ENCODE peak calls at places on chromosomes 11 and 22, in seven cellular contexts. One of them, this sample, is unnamed.

GRCh38 chr22:33656808-33657628 is 263.3 kb downstream of the LARGE1 start:
- DNase-seq in CMK: no peak
- DNase-seq in NCI-H187 treated with DMSO at 0.1 percent for 48 hours: no peak
- DNase-seq in IMR-90: no peak
- DNase-seq in stimulated activated CD8-positive, alpha-beta memory T cell treated with anti-CD3 and anti-CD28 coated beads, Interleukin-4, amount 100 ng/mL, for 1 hour: no peak
- DNase-seq in activated CD4-positive, alpha-beta T cell treated with anti-CD3 and anti-CD28 coated beads, Interleukin-2, amount 50 U/mL, for 4 hours: no peak
- DNase-seq in ELR: no peak
- DNase-seq in this sample: no peak

GRCh38 chr11:77752518-77752917 is 68.0 kb downstream of the RSF1 start:
- DNase-seq in activated CD4-positive, alpha-beta T cell treated with anti-CD3 and anti-CD28 coated beads, Interleukin-2, amount 50 U/mL, for 4 hours: no peak
- DNase-seq in stimulated activated CD8-positive, alpha-beta memory T cell treated with anti-CD3 and anti-CD28 coated beads, Interleukin-4, amount 100 ng/mL, for 1 hour: no peak
- DNase-seq in IMR-90: peak; percentile 32
- DNase-seq in ELR: no peak
- DNase-seq in NCI-H187 treated with DMSO at 0.1 percent for 48 hours: no peak
- DNase-seq in CMK: no peak
- DNase-seq in this sample: peak; percentile 34

GRCh38 chr22:45235101-45235777 is 5.5 kb downstream of the KIAA0930 start:
- DNase-seq in stimulated activated CD8-positive, alpha-beta memory T cell treated with anti-CD3 and anti-CD28 coated beads, Interleukin-4, amount 100 ng/mL, for 1 hour: no peak
- DNase-seq in NCI-H187 treated with DMSO at 0.1 percent for 48 hours: peak; percentile 57
- DNase-seq in CMK: no peak
- DNase-seq in activated CD4-positive, alpha-beta T cell treated with anti-CD3 and anti-CD28 coated beads, Interleukin-2, amount 50 U/mL, for 4 hours: no peak
- DNase-seq in IMR-90: no peak
- DNase-seq in ELR: no peak
- DNase-seq in this sample: no peak

GRCh38 chr11:57649826-57650738 is at the start of gene YPEL4:
- DNase-seq in NCI-H187 treated with DMSO at 0.1 percent for 48 hours: no peak
- DNase-seq in activated CD4-positive, alpha-beta T cell treated with anti-CD3 and anti-CD28 coated beads, Interleukin-2, amount 50 U/mL, for 4 hours: peak; percentile 54
- DNase-seq in stimulated activated CD8-positive, alpha-beta memory T cell treated with anti-CD3 and anti-CD28 coated beads, Interleukin-4, amount 100 ng/mL, for 1 hour: peak; percentile 28
- DNase-seq in CMK: no peak
- DNase-seq in ELR: peak; percentile 81
- DNase-seq in IMR-90: peak; percentile 83
- DNase-seq in this sample: peak; percentile 82

GRCh38 chr22:49663311-49663711 is 164.4 kb downstream of the BRD1 start:
- DNase-seq in CMK: no peak
- DNase-seq in NCI-H187 treated with DMSO at 0.1 percent for 48 hours: no peak
- DNase-seq in ELR: no peak
- DNase-seq in activated CD4-positive, alpha-beta T cell treated with anti-CD3 and anti-CD28 coated beads, Interleukin-2, amount 50 U/mL, for 4 hours: no peak
- DNase-seq in IMR-90: no peak
- DNase-seq in stimulated activated CD8-positive, alpha-beta memory T cell treated with anti-CD3 and anti-CD28 coated beads, Interleukin-4, amount 100 ng/mL, for 1 hour: no peak
- DNase-seq in this sample: no peak

GRCh38 chr11:121904148-121904547 is 211.9 kb downstream of the BLID start:
- DNase-seq in activated CD4-positive, alpha-beta T cell treated with anti-CD3 and anti-CD28 coated beads, Interleukin-2, amount 50 U/mL, for 4 hours: no peak
- DNase-seq in ELR: no peak
- DNase-seq in stimulated activated CD8-positive, alpha-beta memory T cell treated with anti-CD3 and anti-CD28 coated beads, Interleukin-4, amount 100 ng/mL, for 1 hour: no peak
- DNase-seq in CMK: no peak
- DNase-seq in NCI-H187 treated with DMSO at 0.1 percent for 48 hours: no peak
- DNase-seq in IMR-90: no peak
- DNase-seq in this sample: no peak

GRCh38 chr22:42621505-42622002 is 6.9 kb upstream of the POLDIP3 start:
- DNase-seq in ELR: peak; percentile 79
- DNase-seq in CMK: peak; percentile 49
- DNase-seq in NCI-H187 treated with DMSO at 0.1 percent for 48 hours: no peak
- DNase-seq in activated CD4-positive, alpha-beta T cell treated with anti-CD3 and anti-CD28 coated beads, Interleukin-2, amount 50 U/mL, for 4 hours: peak; percentile 38
- DNase-seq in IMR-90: peak; percentile 61
- DNase-seq in stimulated activated CD8-positive, alpha-beta memory T cell treated with anti-CD3 and anti-CD28 coated beads, Interleukin-4, amount 100 ng/mL, for 1 hour: no peak
- DNase-seq in this sample: peak; percentile 40

GRCh38 chr22:50000587-50001387 is 11.8 kb downstream of the IL17REL start:
- DNase-seq in NCI-H187 treated with DMSO at 0.1 percent for 48 hours: no peak
- DNase-seq in CMK: no peak
- DNase-seq in IMR-90: no peak
- DNase-seq in ELR: no peak
- DNase-seq in stimulated activated CD8-positive, alpha-beta memory T cell treated with anti-CD3 and anti-CD28 coated beads, Interleukin-4, amount 100 ng/mL, for 1 hour: no peak
- DNase-seq in activated CD4-positive, alpha-beta T cell treated with anti-CD3 and anti-CD28 coated beads, Interleukin-2, amount 50 U/mL, for 4 hours: no peak
- DNase-seq in this sample: no peak

GRCh38 chr22:29199702-29200400 is 5.8 kb upstream of the EMID1 start:
- DNase-seq in ELR: no peak
- DNase-seq in stimulated activated CD8-positive, alpha-beta memory T cell treated with anti-CD3 and anti-CD28 coated beads, Interleukin-4, amount 100 ng/mL, for 1 hour: no peak
- DNase-seq in NCI-H187 treated with DMSO at 0.1 percent for 48 hours: no peak
- DNase-seq in CMK: no peak
- DNase-seq in IMR-90: no peak
- DNase-seq in activated CD4-positive, alpha-beta T cell treated with anti-CD3 and anti-CD28 coated beads, Interleukin-2, amount 50 U/mL, for 4 hours: no peak
- DNase-seq in this sample: no peak

GRCh38 chr22:46546466-46547178 is 9.2 kb upstream of the CELSR1 start:
- DNase-seq in NCI-H187 treated with DMSO at 0.1 percent for 48 hours: no peak
- DNase-seq in ELR: peak; percentile 42
- DNase-seq in activated CD4-positive, alpha-beta T cell treated with anti-CD3 and anti-CD28 coated beads, Interleukin-2, amount 50 U/mL, for 4 hours: no peak
- DNase-seq in stimulated activated CD8-positive, alpha-beta memory T cell treated with anti-CD3 and anti-CD28 coated beads, Interleukin-4, amount 100 ng/mL, for 1 hour: no peak
- DNase-seq in CMK: no peak
- DNase-seq in IMR-90: peak; percentile 23
- DNase-seq in this sample: peak; percentile 30

GRCh38 chr11:64687204-64687603 is 35.8 kb downstream of the NRXN2 start:
- DNase-seq in stimulated activated CD8-positive, alpha-beta memory T cell treated with anti-CD3 and anti-CD28 coated beads, Interleukin-4, amount 100 ng/mL, for 1 hour: no peak
- DNase-seq in NCI-H187 treated with DMSO at 0.1 percent for 48 hours: no peak
- DNase-seq in CMK: no peak
- DNase-seq in activated CD4-positive, alpha-beta T cell treated with anti-CD3 and anti-CD28 coated beads, Interleukin-2, amount 50 U/mL, for 4 hours: no peak
- DNase-seq in ELR: no peak
- DNase-seq in IMR-90: no peak
- DNase-seq in this sample: no peak

GRCh38 chr11:100863080-100863581 is 176.0 kb downstream of the ARHGAP42 start:
- DNase-seq in IMR-90: peak; percentile 95
- DNase-seq in NCI-H187 treated with DMSO at 0.1 percent for 48 hours: peak; percentile 37
- DNase-seq in ELR: no peak
- DNase-seq in activated CD4-positive, alpha-beta T cell treated with anti-CD3 and anti-CD28 coated beads, Interleukin-2, amount 50 U/mL, for 4 hours: no peak
- DNase-seq in CMK: peak; percentile 63
- DNase-seq in stimulated activated CD8-positive, alpha-beta memory T cell treated with anti-CD3 and anti-CD28 coated beads, Interleukin-4, amount 100 ng/mL, for 1 hour: no peak
- DNase-seq in this sample: peak; percentile 99

GRCh38 chr22:20653012-20653794 is 120.7 kb upstream of the SERPIND1 start:
- DNase-seq in CMK: no peak
- DNase-seq in IMR-90: no peak
- DNase-seq in NCI-H187 treated with DMSO at 0.1 percent for 48 hours: no peak
- DNase-seq in activated CD4-positive, alpha-beta T cell treated with anti-CD3 and anti-CD28 coated beads, Interleukin-2, amount 50 U/mL, for 4 hours: no peak
- DNase-seq in ELR: no peak
- DNase-seq in stimulated activated CD8-positive, alpha-beta memory T cell treated with anti-CD3 and anti-CD28 coated beads, Interleukin-4, amount 100 ng/mL, for 1 hour: no peak
- DNase-seq in this sample: no peak

GRCh38 chr22:24482998-24483397 is 12.1 kb upstream of the UPB1 start:
- DNase-seq in stimulated activated CD8-positive, alpha-beta memory T cell treated with anti-CD3 and anti-CD28 coated beads, Interleukin-4, amount 100 ng/mL, for 1 hour: no peak
- DNase-seq in NCI-H187 treated with DMSO at 0.1 percent for 48 hours: no peak
- DNase-seq in IMR-90: no peak
- DNase-seq in CMK: no peak
- DNase-seq in ELR: no peak
- DNase-seq in activated CD4-positive, alpha-beta T cell treated with anti-CD3 and anti-CD28 coated beads, Interleukin-2, amount 50 U/mL, for 4 hours: no peak
- DNase-seq in this sample: no peak

GRCh38 chr11:48210052-48210451 is 6.6 kb upstream of the OR4B1 start:
- DNase-seq in ELR: peak; percentile 50
- DNase-seq in NCI-H187 treated with DMSO at 0.1 percent for 48 hours: no peak
- DNase-seq in CMK: no peak
- DNase-seq in IMR-90: peak; percentile 17
- DNase-seq in activated CD4-positive, alpha-beta T cell treated with anti-CD3 and anti-CD28 coated beads, Interleukin-2, amount 50 U/mL, for 4 hours: no peak
- DNase-seq in stimulated activated CD8-positive, alpha-beta memory T cell treated with anti-CD3 and anti-CD28 coated beads, Interleukin-4, amount 100 ng/mL, for 1 hour: no peak
- DNase-seq in this sample: peak; percentile 5

GRCh38 chr11:86192858-86193257 is 51.7 kb upstream of the EED start:
- DNase-seq in CMK: no peak
- DNase-seq in IMR-90: no peak
- DNase-seq in activated CD4-positive, alpha-beta T cell treated with anti-CD3 and anti-CD28 coated beads, Interleukin-2, amount 50 U/mL, for 4 hours: no peak
- DNase-seq in NCI-H187 treated with DMSO at 0.1 percent for 48 hours: peak; percentile 9
- DNase-seq in stimulated activated CD8-positive, alpha-beta memory T cell treated with anti-CD3 and anti-CD28 coated beads, Interleukin-4, amount 100 ng/mL, for 1 hour: no peak
- DNase-seq in ELR: no peak
- DNase-seq in this sample: no peak

GRCh38 chr22:31329029-31329428 is 17.1 kb downstream of the PATZ1 start:
- DNase-seq in activated CD4-positive, alpha-beta T cell treated with anti-CD3 and anti-CD28 coated beads, Interleukin-2, amount 50 U/mL, for 4 hours: no peak
- DNase-seq in IMR-90: peak; percentile 37
- DNase-seq in stimulated activated CD8-positive, alpha-beta memory T cell treated with anti-CD3 and anti-CD28 coated beads, Interleukin-4, amount 100 ng/mL, for 1 hour: no peak
- DNase-seq in CMK: no peak
- DNase-seq in NCI-H187 treated with DMSO at 0.1 percent for 48 hours: no peak
- DNase-seq in ELR: peak; percentile 48
- DNase-seq in this sample: peak; percentile 61

GRCh38 chr22:28021116-28021997 is 102.3 kb upstream of the PITPNB start:
- DNase-seq in NCI-H187 treated with DMSO at 0.1 percent for 48 hours: no peak
- DNase-seq in activated CD4-positive, alpha-beta T cell treated with anti-CD3 and anti-CD28 coated beads, Interleukin-2, amount 50 U/mL, for 4 hours: no peak
- DNase-seq in CMK: no peak
- DNase-seq in IMR-90: no peak
- DNase-seq in stimulated activated CD8-positive, alpha-beta memory T cell treated with anti-CD3 and anti-CD28 coated beads, Interleukin-4, amount 100 ng/mL, for 1 hour: no peak
- DNase-seq in ELR: no peak
- DNase-seq in this sample: no peak

GRCh38 chr11:3164138-3164539 is 971 bp downstream of the OSBPL5 start:
- DNase-seq in NCI-H187 treated with DMSO at 0.1 percent for 48 hours: no peak
- DNase-seq in CMK: no peak
- DNase-seq in stimulated activated CD8-positive, alpha-beta memory T cell treated with anti-CD3 and anti-CD28 coated beads, Interleukin-4, amount 100 ng/mL, for 1 hour: no peak
- DNase-seq in activated CD4-positive, alpha-beta T cell treated with anti-CD3 and anti-CD28 coated beads, Interleukin-2, amount 50 U/mL, for 4 hours: no peak
- DNase-seq in ELR: peak; percentile 21
- DNase-seq in IMR-90: no peak
- DNase-seq in this sample: no peak

GRCh38 chr22:33921576-33922181 is 1.4 kb upstream of the LARGE1 start:
- DNase-seq in IMR-90: peak; percentile 60
- DNase-seq in CMK: no peak
- DNase-seq in activated CD4-positive, alpha-beta T cell treated with anti-CD3 and anti-CD28 coated beads, Interleukin-2, amount 50 U/mL, for 4 hours: no peak
- DNase-seq in NCI-H187 treated with DMSO at 0.1 percent for 48 hours: no peak
- DNase-seq in stimulated activated CD8-positive, alpha-beta memory T cell treated with anti-CD3 and anti-CD28 coated beads, Interleukin-4, amount 100 ng/mL, for 1 hour: no peak
- DNase-seq in ELR: no peak
- DNase-seq in this sample: peak; percentile 28

GRCh38 chr11:60924906-60925684 is 835 bp downstream of the TMEM132A start:
- DNase-seq in ELR: peak; percentile 33
- DNase-seq in IMR-90: no peak
- DNase-seq in stimulated activated CD8-positive, alpha-beta memory T cell treated with anti-CD3 and anti-CD28 coated beads, Interleukin-4, amount 100 ng/mL, for 1 hour: no peak
- DNase-seq in NCI-H187 treated with DMSO at 0.1 percent for 48 hours: no peak
- DNase-seq in CMK: no peak
- DNase-seq in activated CD4-positive, alpha-beta T cell treated with anti-CD3 and anti-CD28 coated beads, Interleukin-2, amount 50 U/mL, for 4 hours: no peak
- DNase-seq in this sample: no peak

GRCh38 chr11:118012083-118012669 is 26.0 kb downstream of the IL10RA start:
- DNase-seq in stimulated activated CD8-positive, alpha-beta memory T cell treated with anti-CD3 and anti-CD28 coated beads, Interleukin-4, amount 100 ng/mL, for 1 hour: no peak
- DNase-seq in ELR: peak; percentile 8
- DNase-seq in CMK: peak; percentile 79
- DNase-seq in activated CD4-positive, alpha-beta T cell treated with anti-CD3 and anti-CD28 coated beads, Interleukin-2, amount 50 U/mL, for 4 hours: no peak
- DNase-seq in NCI-H187 treated with DMSO at 0.1 percent for 48 hours: no peak
- DNase-seq in IMR-90: peak; percentile 1
- DNase-seq in this sample: peak; percentile 28

GRCh38 chr11:1879941-1880720 is 11.6 kb downstream of the PRR33 start:
- DNase-seq in activated CD4-positive, alpha-beta T cell treated with anti-CD3 and anti-CD28 coated beads, Interleukin-2, amount 50 U/mL, for 4 hours: no peak
- DNase-seq in stimulated activated CD8-positive, alpha-beta memory T cell treated with anti-CD3 and anti-CD28 coated beads, Interleukin-4, amount 100 ng/mL, for 1 hour: no peak
- DNase-seq in ELR: no peak
- DNase-seq in IMR-90: no peak
- DNase-seq in CMK: no peak
- DNase-seq in NCI-H187 treated with DMSO at 0.1 percent for 48 hours: no peak
- DNase-seq in this sample: peak; percentile 51

GRCh38 chr11:74535371-74536118 is 42.0 kb upstream of the LIPT2 start:
- DNase-seq in ELR: no peak
- DNase-seq in stimulated activated CD8-positive, alpha-beta memory T cell treated with anti-CD3 and anti-CD28 coated beads, Interleukin-4, amount 100 ng/mL, for 1 hour: no peak
- DNase-seq in activated CD4-positive, alpha-beta T cell treated with anti-CD3 and anti-CD28 coated beads, Interleukin-2, amount 50 U/mL, for 4 hours: no peak
- DNase-seq in IMR-90: no peak
- DNase-seq in CMK: no peak
- DNase-seq in NCI-H187 treated with DMSO at 0.1 percent for 48 hours: no peak
- DNase-seq in this sample: no peak

GRCh38 chr11:127902405-127902804 is 685.0 kb downstream of the ETS1 start:
- DNase-seq in activated CD4-positive, alpha-beta T cell treated with anti-CD3 and anti-CD28 coated beads, Interleukin-2, amount 50 U/mL, for 4 hours: no peak
- DNase-seq in NCI-H187 treated with DMSO at 0.1 percent for 48 hours: no peak
- DNase-seq in ELR: no peak
- DNase-seq in IMR-90: no peak
- DNase-seq in CMK: no peak
- DNase-seq in stimulated activated CD8-positive, alpha-beta memory T cell treated with anti-CD3 and anti-CD28 coated beads, Interleukin-4, amount 100 ng/mL, for 1 hour: no peak
- DNase-seq in this sample: no peak

GRCh38 chr11:9708544-9708943 is 44.7 kb downstream of the SWAP70 start:
- DNase-seq in NCI-H187 treated with DMSO at 0.1 percent for 48 hours: no peak
- DNase-seq in stimulated activated CD8-positive, alpha-beta memory T cell treated with anti-CD3 and anti-CD28 coated beads, Interleukin-4, amount 100 ng/mL, for 1 hour: no peak
- DNase-seq in ELR: no peak
- DNase-seq in IMR-90: peak; percentile 35
- DNase-seq in activated CD4-positive, alpha-beta T cell treated with anti-CD3 and anti-CD28 coated beads, Interleukin-2, amount 50 U/mL, for 4 hours: no peak
- DNase-seq in CMK: peak; percentile 60
- DNase-seq in this sample: peak; percentile 32

GRCh38 chr22:35514366-35514765 is 26.3 kb upstream of the RASD2 start:
- DNase-seq in ELR: no peak
- DNase-seq in stimulated activated CD8-positive, alpha-beta memory T cell treated with anti-CD3 and anti-CD28 coated beads, Interleukin-4, amount 100 ng/mL, for 1 hour: no peak
- DNase-seq in activated CD4-positive, alpha-beta T cell treated with anti-CD3 and anti-CD28 coated beads, Interleukin-2, amount 50 U/mL, for 4 hours: no peak
- DNase-seq in IMR-90: no peak
- DNase-seq in CMK: no peak
- DNase-seq in NCI-H187 treated with DMSO at 0.1 percent for 48 hours: no peak
- DNase-seq in this sample: no peak

GRCh38 chr22:19974233-19974861 is 32.7 kb upstream of the TXNRD2 start:
- DNase-seq in NCI-H187 treated with DMSO at 0.1 percent for 48 hours: peak; percentile 53
- DNase-seq in ELR: peak; percentile 66
- DNase-seq in activated CD4-positive, alpha-beta T cell treated with anti-CD3 and anti-CD28 coated beads, Interleukin-2, amount 50 U/mL, for 4 hours: no peak
- DNase-seq in CMK: no peak
- DNase-seq in IMR-90: peak; percentile 51
- DNase-seq in stimulated activated CD8-positive, alpha-beta memory T cell treated with anti-CD3 and anti-CD28 coated beads, Interleukin-4, amount 100 ng/mL, for 1 hour: no peak
- DNase-seq in this sample: peak; percentile 78

GRCh38 chr11:70739811-70740474 is 341.6 kb downstream of the CTTN start:
- DNase-seq in ELR: no peak
- DNase-seq in NCI-H187 treated with DMSO at 0.1 percent for 48 hours: no peak
- DNase-seq in IMR-90: no peak
- DNase-seq in stimulated activated CD8-positive, alpha-beta memory T cell treated with anti-CD3 and anti-CD28 coated beads, Interleukin-4, amount 100 ng/mL, for 1 hour: no peak
- DNase-seq in CMK: no peak
- DNase-seq in activated CD4-positive, alpha-beta T cell treated with anti-CD3 and anti-CD28 coated beads, Interleukin-2, amount 50 U/mL, for 4 hours: no peak
- DNase-seq in this sample: no peak

GRCh38 chr22:22721681-22722309 is 77.4 kb downstream of the GGTLC2 start:
- DNase-seq in ELR: no peak
- DNase-seq in NCI-H187 treated with DMSO at 0.1 percent for 48 hours: no peak
- DNase-seq in stimulated activated CD8-positive, alpha-beta memory T cell treated with anti-CD3 and anti-CD28 coated beads, Interleukin-4, amount 100 ng/mL, for 1 hour: no peak
- DNase-seq in CMK: no peak
- DNase-seq in activated CD4-positive, alpha-beta T cell treated with anti-CD3 and anti-CD28 coated beads, Interleukin-2, amount 50 U/mL, for 4 hours: peak; percentile 67
- DNase-seq in IMR-90: peak; percentile 83
- DNase-seq in this sample: peak; percentile 89

GRCh38 chr11:125086633-125087296 is 23.7 kb downstream of the SLC37A2 start:
- DNase-seq in NCI-H187 treated with DMSO at 0.1 percent for 48 hours: no peak
- DNase-seq in stimulated activated CD8-positive, alpha-beta memory T cell treated with anti-CD3 and anti-CD28 coated beads, Interleukin-4, amount 100 ng/mL, for 1 hour: no peak
- DNase-seq in activated CD4-positive, alpha-beta T cell treated with anti-CD3 and anti-CD28 coated beads, Interleukin-2, amount 50 U/mL, for 4 hours: no peak
- DNase-seq in CMK: no peak
- DNase-seq in IMR-90: no peak
- DNase-seq in ELR: no peak
- DNase-seq in this sample: no peak

GRCh38 chr11:134489728-134490127 is 77.7 kb upstream of the B3GAT1 start:
- DNase-seq in stimulated activated CD8-positive, alpha-beta memory T cell treated with anti-CD3 and anti-CD28 coated beads, Interleukin-4, amount 100 ng/mL, for 1 hour: no peak
- DNase-seq in CMK: no peak
- DNase-seq in activated CD4-positive, alpha-beta T cell treated with anti-CD3 and anti-CD28 coated beads, Interleukin-2, amount 50 U/mL, for 4 hours: no peak
- DNase-seq in NCI-H187 treated with DMSO at 0.1 percent for 48 hours: no peak
- DNase-seq in ELR: no peak
- DNase-seq in IMR-90: no peak
- DNase-seq in this sample: no peak

GRCh38 chr11:68774188-68774585 is 22.9 kb upstream of the TESMIN start:
- DNase-seq in activated CD4-positive, alpha-beta T cell treated with anti-CD3 and anti-CD28 coated beads, Interleukin-2, amount 50 U/mL, for 4 hours: no peak
- DNase-seq in stimulated activated CD8-positive, alpha-beta memory T cell treated with anti-CD3 and anti-CD28 coated beads, Interleukin-4, amount 100 ng/mL, for 1 hour: no peak
- DNase-seq in CMK: no peak
- DNase-seq in NCI-H187 treated with DMSO at 0.1 percent for 48 hours: no peak
- DNase-seq in ELR: no peak
- DNase-seq in IMR-90: no peak
- DNase-seq in this sample: no peak